ENCODE peak calls at places on chromosomes 1 and 21, in seven cellular contexts. V is psoas muscle, T is tibial nerve, R is type B pancreatic cell, F is vagina, S is thoracic aorta, D is fibroblast of pulmonary artery. U is an unnamed sample.

GRCh38 chr1:92998829-92999228 is 37.6 kb upstream of the DIPK1A start:
- DNase-seq in V (no peak), T (no peak), R (no peak), F (no peak), S (no peak), D (no peak), U (no peak)

GRCh38 chr1:9922342-9922741 is 12.3 kb upstream of the CTNNBIP1 start:
- DNase-seq in V (no peak), T (no peak), R (no peak), F (no peak), S (no peak), D (no peak), U (no peak)

GRCh38 chr1:91827094-91828006 is 58.6 kb downstream of the TGFBR3 start:
- DNase-seq in V (no peak), T (no peak), R (no peak), F (no peak), S (no peak), D (no peak), U (no peak)

GRCh38 chr1:74629283-74629682 is 44.3 kb downstream of the ERICH3 start:
- DNase-seq in V (no peak), T (no peak), R (no peak), F (no peak), S (no peak), D (no peak), U (no peak)

GRCh38 chr21:34674467-34674866 is 5.7 kb downstream of the CLIC6 start:
- DNase-seq in V (no peak), T (no peak), R (no peak), F (no peak), S (no peak), D (no peak), U (no peak)

GRCh38 chr1:179709841-179710329 is 33.2 kb upstream of the FAM163A start:
- DNase-seq in V (peak), T (no peak), R (no peak), F (no peak), S (no peak), D (peak), U (no peak)

GRCh38 chr1:165383067-165383466 is 26.6 kb upstream of the LMX1A start:
- DNase-seq in V (peak), T (peak), R (no peak), F (no peak), S (peak), D (peak), U (no peak)

GRCh38 chr1:66436378-66437135 is 97.4 kb upstream of the SGIP1 start:
- DNase-seq in V (no peak), T (no peak), R (no peak), F (no peak), S (no peak), D (peak), U (no peak)

GRCh38 chr1:247914941-247915662 is 5.0 kb upstream of the OR2T8 start:
- DNase-seq in V (no peak), T (no peak), R (no peak), F (no peak), S (no peak), D (no peak), U (no peak)

GRCh38 chr1:69711159-69711930 is 143.6 kb downstream of the LRRC7 start:
- DNase-seq in V (no peak), T (no peak), R (no peak), F (no peak), S (no peak), D (peak), U (no peak)

GRCh38 chr1:3537359-3537758 is 73.9 kb downstream of the MEGF6 start:
- DNase-seq in V (no peak), T (no peak), R (no peak), F (no peak), S (no peak), D (no peak), U (no peak)

GRCh38 chr1:40344597-40344996 is 27.5 kb upstream of the COL9A2 start:
- DNase-seq in V (peak), T (peak), R (no peak), F (no peak), S (peak), D (peak), U (no peak)

GRCh38 chr1:46613661-46614603 is 2.7 kb downstream of the MOB3C start:
- DNase-seq in V (peak), T (peak), R (no peak), F (no peak), S (peak), D (peak), U (peak)

GRCh38 chr1:221150996-221151395 is 271.8 kb downstream of the HLX start:
- DNase-seq in V (no peak), T (no peak), R (no peak), F (no peak), S (no peak), D (no peak), U (no peak)

GRCh38 chr1:16612332-16613172 is 812 bp downstream of the NBPF1 start:
- DNase-seq in V (peak), T (peak), R (peak), F (peak), S (no peak), D (peak), U (peak)

GRCh38 chr1:231390071-231390470 is 32.0 kb downstream of the EGLN1 start:
- DNase-seq in V (no peak), T (no peak), R (no peak), F (no peak), S (no peak), D (peak), U (no peak)

GRCh38 chr1:203055166-203055799 is 29.0 kb downstream of the PPFIA4 start:
- DNase-seq in V (peak), T (no peak), R (no peak), F (no peak), S (no peak), D (no peak), U (peak)
- TF ChIP-seq CTCF in V (no peak), T (no peak), R (no peak), F (no peak), S (no peak), D (no peak), U (no peak)

DNA sequence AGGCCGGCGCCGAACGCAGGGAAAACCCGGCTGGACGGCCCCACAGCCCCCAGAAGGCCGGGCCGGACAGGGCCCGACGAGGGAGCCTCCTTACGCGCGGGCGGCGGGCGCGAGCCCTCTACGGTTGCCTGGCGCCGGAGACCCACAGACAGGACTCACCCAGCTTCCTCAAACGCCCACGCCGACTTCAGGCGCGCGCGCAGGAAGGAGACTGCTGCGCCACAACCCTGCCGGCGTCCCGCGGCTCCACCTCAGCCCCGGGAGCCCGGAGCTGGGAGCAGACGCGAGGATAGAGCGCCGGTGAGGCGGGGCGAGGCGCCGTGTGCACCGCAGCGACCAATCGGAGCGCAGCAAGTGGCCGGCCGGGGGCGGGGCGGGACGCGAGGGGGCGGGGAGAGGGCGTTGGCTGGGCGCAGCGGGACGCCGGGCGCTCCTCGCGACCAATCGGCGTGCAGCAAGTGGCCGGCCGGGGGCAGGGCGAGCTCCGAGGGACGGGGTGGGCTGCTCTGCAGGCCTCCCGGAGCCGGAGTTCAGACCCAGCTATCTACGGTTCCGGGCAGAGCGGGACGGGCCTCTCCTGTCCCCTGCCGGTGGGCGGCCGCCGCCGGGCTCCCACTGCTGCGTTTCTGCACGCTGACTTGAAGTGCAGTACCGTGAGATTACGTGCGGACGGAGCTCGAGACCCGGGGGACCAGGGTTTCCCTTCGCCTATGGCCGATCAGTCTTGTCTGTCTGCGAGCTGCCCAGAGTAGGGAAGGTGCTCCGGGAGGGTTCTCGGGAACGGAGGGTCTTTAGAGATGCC is at the start of gene TMEM50B:
- DNase-seq in V (peak), T (peak), R (peak), F (no peak), S (peak), D (peak), U (peak)
- TF ChIP-seq CTCF in V (peak), T (peak), R (peak), F (no peak), S (peak), D (peak), U (peak)

DNA sequence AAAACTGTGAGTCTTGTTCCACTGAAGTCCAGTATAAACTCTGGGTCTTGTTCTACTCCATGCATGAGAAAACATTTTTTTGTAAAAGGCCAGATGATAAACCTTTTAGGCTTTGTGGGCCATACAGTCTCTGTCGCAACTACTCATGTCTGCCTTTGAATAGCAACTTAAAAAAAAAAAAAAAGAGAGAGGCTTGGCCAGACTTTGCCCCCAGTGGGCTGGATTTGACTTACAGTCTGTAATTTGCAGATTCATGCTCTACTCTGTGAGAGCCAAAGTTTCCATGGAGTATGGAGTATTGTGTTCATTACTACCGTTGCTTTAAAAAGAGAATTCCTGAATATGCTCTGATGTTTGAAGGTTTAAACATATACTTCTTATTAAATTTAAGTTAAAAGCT is 654.9 kb upstream of the PKN2 start:
- DNase-seq in V (no peak), T (no peak), R (no peak), F (no peak), S (no peak), D (peak), U (no peak)
- TF ChIP-seq CTCF in V (no peak), T (no peak), R (peak), F (no peak), S (no peak), D (no peak), U (no peak)

DNA sequence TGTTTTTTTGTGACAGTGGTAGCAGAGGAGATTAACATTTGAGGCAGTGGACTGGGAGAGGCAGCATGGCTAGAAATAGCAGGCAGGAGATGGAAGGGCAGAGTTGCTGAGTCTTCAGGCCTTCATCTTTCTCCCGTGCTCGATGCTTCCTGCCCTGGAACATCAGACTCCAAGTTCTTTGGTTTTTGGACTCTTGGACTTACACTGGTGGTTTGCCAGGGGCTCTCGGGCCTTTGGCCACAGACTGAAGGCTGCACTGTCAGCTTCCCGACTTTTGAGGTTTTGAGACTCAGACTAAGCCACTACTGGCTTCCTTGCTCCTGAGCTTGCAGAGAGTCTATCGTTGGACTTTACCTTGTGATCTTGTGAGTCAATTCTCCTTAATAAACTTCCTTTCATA is 24.2 kb upstream of the LEFTY2 start:
- DNase-seq in V (no peak), T (no peak), R (no peak), F (no peak), S (no peak), D (no peak), U (no peak)
- TF ChIP-seq CTCF in V (no peak), T (no peak), R (no peak), F (no peak), S (no peak), D (no peak), U (no peak)

DNA sequence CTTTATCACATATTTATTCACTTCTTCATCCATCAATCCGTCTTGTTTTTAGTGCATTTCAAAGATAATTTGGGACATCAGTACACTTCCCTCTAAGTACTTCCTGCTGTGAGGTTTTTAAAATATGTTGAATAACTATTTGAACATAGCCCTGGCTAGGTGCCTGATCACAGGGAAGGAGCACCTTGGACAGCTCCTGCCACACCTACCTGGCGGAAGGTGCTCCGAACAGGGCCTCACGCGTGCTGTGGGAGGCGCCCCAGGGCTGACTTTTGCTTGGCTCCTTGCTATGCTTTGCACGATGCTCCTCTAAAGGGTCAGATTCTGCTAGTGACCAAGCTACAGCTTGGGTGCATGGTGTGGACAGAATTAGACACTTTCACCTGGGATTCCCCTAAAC is 4.9 kb upstream of the ATXN7L2 start:
- DNase-seq in V (no peak), T (no peak), R (no peak), F (no peak), S (no peak), D (no peak), U (no peak)
- TF ChIP-seq CTCF in V (no peak), T (no peak), R (no peak), F (no peak), S (no peak), D (no peak), U (no peak)

DNA sequence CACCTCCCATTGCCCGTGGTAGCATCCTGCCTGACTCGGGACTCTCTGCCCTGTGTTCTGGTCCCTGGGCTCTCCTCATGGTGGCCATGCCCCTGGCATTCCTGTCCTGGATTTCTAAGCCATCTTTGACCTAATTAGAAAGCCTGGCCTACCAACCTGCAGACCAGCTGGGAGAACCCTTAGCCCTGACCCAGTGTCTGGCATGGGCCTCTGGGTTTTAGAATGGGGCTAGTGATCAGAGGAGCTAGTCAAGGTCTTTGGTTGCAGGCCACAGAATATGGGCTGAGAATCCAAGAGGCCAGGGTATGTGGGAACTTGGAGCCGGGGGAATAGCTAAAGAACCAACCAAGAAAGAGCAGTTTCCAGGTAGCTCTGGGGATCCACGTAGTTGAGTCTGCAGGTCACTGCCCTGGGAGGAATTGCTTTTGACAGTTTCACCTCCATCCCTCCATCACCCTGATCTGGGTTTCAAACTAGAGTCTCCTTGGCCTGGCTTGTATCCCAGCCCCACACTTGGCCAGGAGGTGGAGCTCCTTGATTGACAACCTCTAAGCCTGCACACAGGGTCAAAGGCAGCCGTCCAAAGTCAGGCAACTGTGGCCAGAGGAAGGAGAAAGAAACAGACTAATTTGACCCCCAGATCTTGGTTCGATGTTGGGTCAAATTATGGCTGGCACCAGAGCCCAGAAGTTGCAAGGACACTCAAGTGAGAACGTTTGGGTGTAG is 54.7 kb upstream of the ABCG1 start:
- DNase-seq in V (peak), T (peak), R (peak), F (peak), S (no peak), D (peak), U (peak)
- TF ChIP-seq CTCF in V (peak), T (peak), R (peak), F (no peak), S (no peak), D (peak), U (peak)